ENCODE peak calls at places on chromosomes 6 and 20, in nine cellular contexts. R is tibial artery, D is cardiac muscle cell, L is fibroblast of lung, Z is ovary, N is sigmoid colon, H is IMR-90, Q is PC-3, E is body of pancreas. I is an unnamed sample.

GRCh38 chr6:68368845-68369244 is 266.2 kb upstream of the ADGRB3 start:
- DNase-seq in L (no peak), Q (peak; percentile 53), E (no peak), R (no peak), N (no peak), D (no peak), Z (no peak), H (no peak), I (no peak)

GRCh38 chr6:33781105-33781975 is 7.6 kb downstream of the LEMD2 start:
- DNase-seq in D (peak; percentile 61), E (no peak), H (no peak), Q (peak; percentile 79), L (no peak), N (no peak), Z (no peak), R (no peak), I (no peak)

GRCh38 chr6:90080876-90081464 is 186.7 kb downstream of the GJA10 start:
- DNase-seq in L (no peak), Q (no peak), D (no peak), E (no peak), N (no peak), Z (no peak), R (no peak), H (no peak), I (peak; percentile 48)

GRCh38 chr6:52365871-52366540 is 4.1 kb downstream of the PAQR8 start:
- DNase-seq in R (no peak), Z (no peak), E (no peak), H (peak; percentile 8), Q (no peak), N (no peak), L (no peak), D (peak; percentile 11), I (no peak)

GRCh38 chr6:164151161-164151728 is 736.7 kb downstream of the QKI start:
- DNase-seq in N (peak; percentile 75), Z (no peak), L (no peak), D (no peak), Q (no peak), R (no peak), E (no peak), H (no peak), I (no peak)

GRCh38 chr6:84910881-84911607 is 146.6 kb upstream of the TBX18 start:
- DNase-seq in R (no peak), Z (no peak), Q (no peak), N (no peak), H (no peak), L (no peak), D (no peak), E (no peak), I (no peak)

GRCh38 chr6:93420163-93420806 is 926 bp upstream of the EPHA7 start:
- DNase-seq in E (no peak), H (no peak), Z (no peak), Q (no peak), R (no peak), D (no peak), N (no peak), L (peak; percentile 17), I (no peak)

GRCh38 chr6:30556964-30557682 is at the start of gene PRR3:
- DNase-seq in Q (peak; percentile 92), N (peak; percentile 91), H (peak; percentile 88), D (peak; percentile 84), E (peak; percentile 91), Z (peak; percentile 90), R (peak; percentile 71), L (peak; percentile 94), I (peak; percentile 66)

GRCh38 chr6:160853946-160854345 is 137.6 kb upstream of the MAP3K4 start:
- DNase-seq in H (no peak), E (no peak), Z (no peak), L (no peak), D (no peak), R (no peak), Q (no peak), N (no peak), I (no peak)

GRCh38 chr20:24987244-24987643 is 5.3 kb downstream of the APMAP start:
- DNase-seq in Z (no peak), R (no peak), L (no peak), Q (no peak), D (no peak), E (no peak), H (peak; percentile 32), N (no peak), I (no peak)

GRCh38 chr6:135224037-135224647 is 43.0 kb downstream of the MYB start:
- DNase-seq in D (no peak), N (no peak), L (no peak), Z (no peak), R (no peak), H (no peak), E (no peak), Q (no peak), I (peak; percentile 34)

GRCh38 chr20:31606928-31607639 is 2.0 kb downstream of the ID1 start:
- DNase-seq in Z (no peak), R (no peak), L (peak; percentile 85), N (no peak), Q (peak; percentile 59), H (peak; percentile 67), D (peak; percentile 88), E (no peak), I (no peak)

GRCh38 chr20:31606678-31606927 is 1.5 kb downstream of the ID1 start:
- DNase-seq in E (no peak), R (no peak), Z (no peak), N (no peak), D (peak; percentile 23), H (no peak), L (no peak), Q (no peak), I (no peak)

GRCh38 chr20:31605902-31606677 is 1.0 kb downstream of the ID1 start:
- DNase-seq in Q (peak; percentile 19), Z (peak; percentile 58), E (no peak), D (peak; percentile 39), N (peak; percentile 72), H (no peak), L (peak; percentile 37), R (no peak), I (no peak)

GRCh38 chr20:31608256-31608980 is 3.3 kb downstream of the ID1 start:
- DNase-seq in H (peak; percentile 48), L (peak; percentile 60), N (peak; percentile 87), R (peak; percentile 73), Z (peak; percentile 82), D (peak; percentile 76), Q (peak; percentile 94), E (peak; percentile 85), I (no peak)

DNA sequence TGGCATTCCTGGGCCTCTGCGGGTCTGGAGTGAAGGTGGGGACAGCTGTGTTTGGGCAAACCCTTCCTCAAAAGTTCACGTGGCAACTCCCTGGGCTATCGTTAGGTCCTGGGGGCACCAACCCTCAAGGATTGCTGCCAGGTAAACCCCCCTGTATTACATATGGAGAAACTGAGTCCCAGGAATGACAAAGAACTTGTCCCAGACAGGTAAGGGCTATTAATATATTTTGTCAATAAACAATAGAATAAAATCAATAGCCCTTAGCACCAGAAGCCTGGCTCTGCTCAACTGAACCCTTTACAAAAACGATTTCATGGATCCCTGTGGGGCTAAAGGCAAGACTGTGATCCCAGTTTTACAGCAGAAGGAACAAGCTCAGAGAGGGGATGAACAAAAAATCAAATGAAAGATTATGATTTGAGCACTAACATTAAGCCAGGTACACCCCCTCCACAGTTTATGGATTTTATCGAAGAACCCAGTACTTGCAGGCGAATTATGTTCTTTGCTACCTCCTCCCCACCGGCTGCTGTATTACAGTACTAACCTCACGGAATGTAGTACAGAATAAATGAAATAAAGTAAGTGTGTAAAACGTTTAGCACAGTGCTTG is 2.7 kb downstream of the ID1 start:
- DNase-seq in D (peak; percentile 37), R (no peak), N (no peak), L (peak; percentile 45), H (no peak), E (no peak), Q (peak; percentile 24), Z (no peak), I (no peak)
- H3K4me3 ChIP-seq in D (peak overlapping the region; percentile 82), R (peak overlapping the region; percentile 68), N (no peak overlapping the region), L (peak overlapping the region; percentile 90), H (no peak overlapping the region), E (no peak overlapping the region), Q (peak overlapping the region; percentile 97), Z (peak overlapping the region; percentile 31), I (no peak overlapping the region)

GRCh38 chr6:5192135-5192794 is 68.5 kb downstream of the LYRM4 start:
- DNase-seq in Z (no peak), N (no peak), R (no peak), E (no peak), Q (no peak), H (no peak), D (no peak), L (no peak), I (no peak)
- H3K27ac ChIP-seq in Z (no peak overlapping the region), N (no peak overlapping the region), R (no peak overlapping the region), E (no peak overlapping the region), Q (no peak overlapping the region), H (no peak overlapping the region), D (no peak overlapping the region), L (no peak overlapping the region), I (no peak overlapping the region)

GRCh38 chr20:5290596-5290995 is 26.2 kb downstream of the PROKR2 start:
- DNase-seq in E (no peak), H (no peak), L (no peak), R (no peak), Q (no peak), D (no peak), Z (no peak), N (no peak), I (no peak)
- H3K4me1 ChIP-seq in E (no peaks in the 10 kb centered on the region), H (no peaks in the 10 kb centered on the region), L (no peaks in the 10 kb centered on the region), R (no peaks in the 10 kb centered on the region), Q (no peaks in the 10 kb centered on the region), D (no peaks in the 10 kb centered on the region), Z (no peaks in the 10 kb centered on the region), N (no peaks in the 10 kb centered on the region), I (no peaks in the 10 kb centered on the region)

GRCh38 chr20:35600176-35600995 is 15.2 kb upstream of the SPAG4 start:
- DNase-seq in Q (no peak), N (peak; percentile 57), D (no peak), H (no peak), E (no peak), R (no peak), L (no peak), Z (no peak), I (no peak)
- H3K4me3 ChIP-seq in Q (no peak overlapping the region), N (peak overlapping the region; percentile 26), D (peak overlapping the region; percentile 26), H (peak overlapping the region; percentile 33), E (no peak overlapping the region), R (peak overlapping the region; percentile 59), L (peak overlapping the region; percentile 48), Z (peak overlapping the region; percentile 38), I (no peak overlapping the region)

DNA sequence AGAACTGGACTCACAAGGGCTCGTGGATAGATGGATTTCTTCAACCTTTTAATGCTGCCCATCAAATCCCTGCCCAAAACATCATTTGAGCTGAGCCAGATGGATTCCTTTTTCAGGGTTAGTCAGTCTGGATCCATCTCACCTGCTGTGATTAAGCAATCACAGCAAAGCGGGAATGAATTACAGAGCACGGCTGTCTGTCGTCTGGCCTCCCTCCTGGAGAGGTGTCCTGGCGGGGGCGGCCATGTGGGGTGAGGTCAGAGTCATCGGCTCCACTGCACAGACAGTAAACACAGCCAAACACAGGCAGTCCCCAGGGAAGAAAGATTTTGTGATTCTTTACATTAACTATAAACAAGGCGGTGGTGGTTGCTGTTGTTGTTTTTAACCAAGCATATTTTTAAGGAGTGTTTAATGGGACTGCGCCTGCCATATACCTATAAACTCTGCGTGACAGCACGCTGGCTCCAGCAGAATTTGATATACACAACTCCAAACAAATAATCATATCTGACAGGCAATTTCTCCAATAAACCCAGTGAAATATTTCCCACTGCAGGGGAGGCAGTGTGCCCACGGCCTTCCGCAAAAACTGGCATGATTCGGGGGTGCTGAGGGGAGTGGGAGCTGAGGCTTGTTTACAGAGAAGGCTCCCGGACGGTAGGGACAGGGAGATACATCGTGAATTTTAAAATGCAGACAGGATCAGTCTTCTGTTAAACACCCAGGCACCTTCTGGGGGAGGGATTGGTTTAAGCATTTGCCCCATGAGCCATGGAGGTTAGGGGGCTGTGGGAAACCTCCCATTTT is 232.0 kb upstream of the PMEPA1 start:
- DNase-seq in L (no peak), H (no peak), E (peak; percentile 42), Z (no peak), R (no peak), Q (peak; percentile 57), D (no peak), N (no peak), I (no peak)
- H3K27ac ChIP-seq in L (no peak overlapping the region), H (no peak overlapping the region), E (peak overlapping the region; percentile 51), Z (no peak overlapping the region), R (no peak overlapping the region), Q (peak overlapping the region; percentile 73), D (no peak overlapping the region), N (no peak overlapping the region), I (no peak overlapping the region)

I was measured in CD8-positive, alpha-beta memory T cell.